ENCODE peak calls at places on chromosomes 4 and X, in ten cellular contexts. U, P, I, G, V, X, T, A, N and L are unnamed samples.

GRCh38 chr4:150578745-150579470 is 3.0 kb upstream of the MAB21L2 start:
- DNase-seq in U (no peak), P (no peak), I (peak; percentile 45), G (peak; percentile 43), V (no peak), X (peak; percentile 21), T (no peak), A (no peak), N (no peak), L (peak; percentile 33)

GRCh38 chr4:145755802-145756201 is 75.9 kb downstream of the C4orf51 start:
- DNase-seq in U (no peak), P (no peak), I (peak; percentile 48), G (no peak), V (peak; percentile 75), X (no peak), T (no peak), A (no peak), N (no peak), L (no peak)

GRCh38 chrX:50638123-50638522 is 167.5 kb upstream of the DGKK start:
- DNase-seq in U (no peak), P (no peak), I (peak; percentile 27), G (no peak), V (no peak), X (no peak), T (no peak), A (no peak), N (no peak), L (no peak)

GRCh38 chr4:89221175-89221867 is 86.3 kb downstream of the GPRIN3 start:
- DNase-seq in U (no peak), P (no peak), I (peak; percentile 11), G (no peak), V (no peak), X (no peak), T (no peak), A (no peak), N (no peak), L (no peak)

GRCh38 chr4:2743518-2744445 is 12.4 kb downstream of the TNIP2 start:
- DNase-seq in U (no peak), P (no peak), I (no peak), G (no peak), V (no peak), X (no peak), T (no peak), A (no peak), N (no peak), L (no peak)

GRCh38 chrX:153375571-153375970 is 25.6 kb downstream of the PNMA6E start:
- DNase-seq in U (no peak), P (no peak), I (no peak), G (no peak), V (no peak), X (no peak), T (no peak), A (no peak), N (no peak), L (no peak)

GRCh38 chr4:5391492-5391891 is 316.9 kb downstream of the EVC2 start:
- DNase-seq in U (no peak), P (no peak), I (no peak), G (no peak), V (no peak), X (no peak), T (no peak), A (no peak), N (no peak), L (no peak)

GRCh38 chr4:786861-787300 is 39.0 kb downstream of the CPLX1 start:
- DNase-seq in U (no peak), P (no peak), I (no peak), G (no peak), V (no peak), X (no peak), T (peak; percentile 45), A (no peak), N (peak; percentile 82), L (no peak)

GRCh38 chr4:77821775-77822174 is 2.6 kb upstream of the CNOT6L start:
- DNase-seq in U (no peak), P (no peak), I (no peak), G (no peak), V (no peak), X (no peak), T (no peak), A (no peak), N (no peak), L (no peak)

GRCh38 chr4:41722171-41722570 is 26.4 kb downstream of the PHOX2B start:
- DNase-seq in U (no peak), P (no peak), I (no peak), G (no peak), V (no peak), X (no peak), T (no peak), A (no peak), N (no peak), L (no peak)

GRCh38 chrX:85114776-85115175 is 111.1 kb downstream of the APOOL start:
- DNase-seq in U (no peak), P (no peak), I (no peak), G (no peak), V (no peak), X (no peak), T (no peak), A (no peak), N (no peak), L (no peak)

GRCh38 chr4:21529214-21529613 is 419.4 kb downstream of the KCNIP4 start:
- DNase-seq in U (no peak), P (no peak), I (no peak), G (no peak), V (no peak), X (no peak), T (no peak), A (no peak), N (no peak), L (no peak)

GRCh38 chr4:110059556-110060191 is 138.7 kb downstream of the ELOVL6 start:
- DNase-seq in U (no peak), P (peak; percentile 35), I (peak; percentile 59), G (no peak), V (peak; percentile 68), X (no peak), T (no peak), A (no peak), N (no peak), L (no peak)

GRCh38 chr4:139550724-139551429 is 5.1 kb downstream of the SETD7 start:
- DNase-seq in U (no peak), P (no peak), I (peak; percentile 29), G (no peak), V (peak; percentile 37), X (peak; percentile 27), T (no peak), A (peak; percentile 74), N (no peak), L (no peak)

GRCh38 chr4:53591372-53591892 is at the start of gene LNX1:
- DNase-seq in U (no peak), P (no peak), I (no peak), G (no peak), V (no peak), X (peak; percentile 93), T (peak; percentile 88), A (no peak), N (peak; percentile 33), L (peak; percentile 28)

DNA sequence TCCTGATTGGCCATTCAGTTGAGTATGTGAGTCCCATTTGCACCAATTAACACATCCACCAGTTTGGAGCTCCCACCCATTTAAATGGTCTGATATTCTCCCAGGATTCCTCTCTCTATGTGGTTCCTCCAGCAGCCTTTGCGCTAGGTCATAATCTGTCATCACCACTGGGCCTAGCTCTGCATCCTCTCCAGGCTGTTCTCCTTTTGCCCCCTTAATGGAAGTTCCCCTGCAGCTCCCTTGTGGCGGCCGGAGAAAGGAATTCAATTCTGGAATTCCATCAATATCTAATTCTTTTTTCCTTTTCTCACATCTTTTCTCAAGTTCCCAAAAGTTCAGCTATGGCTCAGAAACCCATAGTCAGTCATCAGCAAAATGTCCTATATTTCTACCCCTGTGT is 2184.4 kb upstream of the AGA start:
- DNase-seq in U (no peak), P (no peak), I (no peak), G (peak; percentile 28), V (no peak), X (peak; percentile 51), T (no peak), A (no peak), N (no peak), L (peak; percentile 24)
- TF ChIP-seq CTCF in U (no peak), P (no peak), I (no peak), G (peak; percentile 63), V (no peak), X (peak; percentile 63), T (no peak), A (no peak), N (no peak), L (peak; percentile 70)

GRCh38 chr4:42750091-42750490 is 93.2 kb upstream of the ATP8A1 start:
- DNase-seq in U (no peak), P (no peak), I (no peak), G (no peak), V (peak; percentile 0), X (no peak), T (no peak), A (no peak), N (no peak), L (peak; percentile 15)
- TF ChIP-seq CTCF in U (no peak), P (no peak), I (no peak), G (no peak), V (no peak), X (no peak), T (no peak), A (peak; percentile 8), N (peak; percentile 30), L (no peak)

GRCh38 chrX:11427082-11428033 is 134.1 kb downstream of the AMELX start:
- DNase-seq in U (no peak), P (peak; percentile 43), I (peak; percentile 41), G (peak; percentile 65), V (peak; percentile 32), X (peak; percentile 40), T (peak; percentile 9), A (no peak), N (peak; percentile 88), L (peak; percentile 37)
- TF ChIP-seq CTCF in U (peak; percentile 34), P (no peak), I (peak; percentile 44), G (peak; percentile 50), V (peak; percentile 23), X (no peak), T (no peak), A (no peak), N (peak; percentile 54), L (no peak)

GRCh38 chr4:112329672-112330372 is 32.7 kb downstream of the ALPK1 start:
- DNase-seq in U (no peak), P (no peak), I (no peak), G (no peak), V (no peak), X (no peak), T (no peak), A (no peak), N (no peak), L (no peak)

GRCh38 chr4:112332398-112332797 is 35.2 kb downstream of the ALPK1 start:
- DNase-seq in U (no peak), P (no peak), I (no peak), G (no peak), V (no peak), X (no peak), T (no peak), A (no peak), N (no peak), L (no peak)

GRCh38 chr4:112325522-112325921 is 28.4 kb downstream of the ALPK1 start:
- DNase-seq in U (no peak), P (no peak), I (no peak), G (no peak), V (no peak), X (no peak), T (no peak), A (no peak), N (no peak), L (no peak)

GRCh38 chr4:112330921-112331320 is 33.8 kb downstream of the ALPK1 start:
- DNase-seq in U (no peak), P (no peak), I (no peak), G (no peak), V (no peak), X (no peak), T (no peak), A (no peak), N (no peak), L (no peak)

GRCh38 chr4:112327950-112328349 is 30.8 kb downstream of the ALPK1 start:
- DNase-seq in U (peak; percentile 14), P (peak; percentile 41), I (peak; percentile 78), G (no peak), V (peak; percentile 69), X (no peak), T (no peak), A (no peak), N (no peak), L (no peak)
- TF ChIP-seq CTCF in U (peak; percentile 46), P (peak; percentile 17), I (peak; percentile 46), G (peak; percentile 56), V (peak; percentile 57), X (peak; percentile 36), T (no peak), A (no peak), N (peak; percentile 41), L (no peak)